ENCODE peak calls at places on chromosome 10, in five cellular contexts. M is neuronal stem cell, X is H9, J is H1, V is trophoblast cell. F is an unnamed sample.

GRCh38 chr10:115774721-115775120 is 498.3 kb downstream of the GFRA1 start:
- DNase-seq in J (no peak), X (no peak), V (no peak), M (no peak), F (no peak)

GRCh38 chr10:73771722-73772279 is 10.0 kb upstream of the CHCHD1 start:
- DNase-seq in J (no peak), V (no peak), X (peak; percentile 62), M (no peak), F (no peak)

GRCh38 chr10:77173615-77174461 is 463.8 kb downstream of the KCNMA1 start:
- DNase-seq in M (peak; percentile 84), X (peak; percentile 76), J (peak; percentile 72), V (peak; percentile 75), F (peak; percentile 86)

GRCh38 chr10:65903620-65904019 is 1022.2 kb upstream of the LRRTM3 start:
- DNase-seq in J (no peak), M (no peak), V (no peak), X (no peak), F (no peak)

GRCh38 chr10:121597504-121598241 is 571 bp downstream of the FGFR2 start:
- DNase-seq in M (peak; percentile 45), J (no peak), X (no peak), V (no peak), F (peak; percentile 21)

GRCh38 chr10:98676895-98677294 is 230.2 kb upstream of the HPS1 start:
- DNase-seq in V (no peak), X (no peak), J (no peak), M (no peak), F (peak; percentile 45)

GRCh38 chr10:34764347-34764991 is 50.6 kb downstream of the PARD3 start:
- DNase-seq in V (no peak), X (no peak), J (no peak), M (no peak), F (no peak)

GRCh38 chr10:126593968-126594701 is 76.4 kb downstream of the C10orf90 start:
- DNase-seq in X (no peak), M (no peak), V (no peak), J (no peak), F (no peak)

GRCh38 chr10:79018591-79019011 is 50.2 kb upstream of the ZMIZ1 start:
- DNase-seq in X (no peak), M (no peak), V (no peak), J (no peak), F (peak; percentile 57)

GRCh38 chr10:47370878-47371277 is 13.2 kb downstream of the ZNF488 start:
- DNase-seq in J (no peak), M (no peak), V (no peak), X (peak; percentile 8), F (no peak)

GRCh38 chr10:44395902-44396670 is 11.2 kb upstream of the CXCL12 start:
- DNase-seq in V (no peak), J (no peak), M (no peak), X (no peak), F (no peak)

GRCh38 chr10:132328738-132329137 is 3.3 kb upstream of the LRRC27 start:
- DNase-seq in M (no peak), X (no peak), J (no peak), V (no peak), F (no peak)

GRCh38 chr10:12909836-12910185 is 91.7 kb downstream of the CCDC3 start:
- DNase-seq in J (no peak), X (no peak), M (no peak), V (no peak), F (peak; percentile 37)

GRCh38 chr10:84510121-84510520 is 181.7 kb downstream of the CCSER2 start:
- DNase-seq in X (no peak), M (no peak), V (no peak), J (no peak), F (peak; percentile 37)

GRCh38 chr10:108203905-108204527 is 1039.5 kb upstream of the SORCS1 start:
- DNase-seq in V (no peak), M (no peak), J (no peak), X (peak; percentile 31), F (no peak)

GRCh38 chr10:97849491-97850402 is at the start of gene GOLGA7B:
- DNase-seq in X (peak; percentile 77), M (peak; percentile 82), V (peak; percentile 33), J (no peak), F (peak; percentile 24)

GRCh38 chr10:44978213-44978569 is 418 bp downstream of the DEPP1 start:
- DNase-seq in M (no peak), X (no peak), J (no peak), V (no peak), F (no peak)

GRCh38 chr10:4532467-4532866 is 293.5 kb upstream of the AKR1E2 start:
- DNase-seq in J (no peak), X (no peak), V (no peak), M (no peak), F (no peak)

GRCh38 chr10:124992462-124993344 is 50.8 kb downstream of the ZRANB1 start:
- DNase-seq in M (peak; percentile 36), V (peak; percentile 59), J (no peak), X (peak; percentile 60), F (peak; percentile 68)

GRCh38 chr10:3248526-3249255 is 76.1 kb upstream of the PITRM1 start:
- DNase-seq in X (no peak), V (peak; percentile 55), J (no peak), M (no peak), F (peak; percentile 96)

GRCh38 chr10:72834183-72834825 is 59.2 kb upstream of the OIT3 start:
- DNase-seq in V (peak; percentile 16), M (peak; percentile 29), J (peak; percentile 1), X (no peak), F (peak; percentile 76)

GRCh38 chr10:124465003-124465776 is 3.6 kb downstream of the LHPP start:
- DNase-seq in X (no peak), J (no peak), M (no peak), V (no peak), F (no peak)

GRCh38 chr10:48475943-48476278 is 129.0 kb downstream of the ARHGAP22 start:
- DNase-seq in X (no peak), M (no peak), J (no peak), V (no peak), F (no peak)

GRCh38 chr10:31580646-31581045 is 261.6 kb downstream of the ZEB1 start:
- DNase-seq in J (no peak), M (no peak), V (no peak), X (no peak), F (no peak)

GRCh38 chr10:99460070-99460469 is 29.6 kb upstream of the GOT1 start:
- DNase-seq in V (no peak), X (no peak), M (no peak), J (no peak), F (no peak)

GRCh38 chr10:122154733-122155366 is 116.2 kb upstream of the BTBD16 start:
- DNase-seq in X (peak; percentile 75), M (no peak), V (no peak), J (no peak), F (peak; percentile 32)

GRCh38 chr10:13614530-13615332 is 28.0 kb downstream of the PRPF18 start:
- DNase-seq in J (no peak), X (peak; percentile 37), V (peak; percentile 79), M (no peak), F (peak; percentile 88)

GRCh38 chr10:42951486-42952251 is 125.2 kb upstream of the RET start:
- DNase-seq in M (peak; percentile 51), J (no peak), X (peak; percentile 78), V (no peak), F (no peak)

GRCh38 chr10:48199580-48200377 is 74.7 kb downstream of the FRMPD2 start:
- DNase-seq in M (no peak), X (no peak), V (no peak), J (no peak), F (peak; percentile 70)

GRCh38 chr10:70560511-70560931 is 42.0 kb downstream of the PRF1 start:
- DNase-seq in M (no peak), J (no peak), V (no peak), X (no peak), F (no peak)

GRCh38 chr10:70558295-70558694 is 44.2 kb downstream of the PRF1 start:
- DNase-seq in V (no peak), J (no peak), X (no peak), M (no peak), F (no peak)

GRCh38 chr10:70561051-70561450 is 41.5 kb downstream of the PRF1 start:
- DNase-seq in V (no peak), J (no peak), M (no peak), X (no peak), F (no peak)

GRCh38 chr10:70558871-70559810 is 43.4 kb downstream of the PRF1 start:
- DNase-seq in V (no peak), M (no peak), X (peak; percentile 80), J (no peak), F (peak; percentile 38)

GRCh38 chr10:70559861-70560260 is 42.7 kb downstream of the PRF1 start:
- DNase-seq in J (no peak), X (no peak), M (no peak), V (no peak), F (no peak)
- H2BK12ac ChIP-seq in J (peak overlapping the region; percentile 33), X (no peak overlapping the region), M (no peak overlapping the region), V (no peak overlapping the region), F (no peak overlapping the region)

DNA sequence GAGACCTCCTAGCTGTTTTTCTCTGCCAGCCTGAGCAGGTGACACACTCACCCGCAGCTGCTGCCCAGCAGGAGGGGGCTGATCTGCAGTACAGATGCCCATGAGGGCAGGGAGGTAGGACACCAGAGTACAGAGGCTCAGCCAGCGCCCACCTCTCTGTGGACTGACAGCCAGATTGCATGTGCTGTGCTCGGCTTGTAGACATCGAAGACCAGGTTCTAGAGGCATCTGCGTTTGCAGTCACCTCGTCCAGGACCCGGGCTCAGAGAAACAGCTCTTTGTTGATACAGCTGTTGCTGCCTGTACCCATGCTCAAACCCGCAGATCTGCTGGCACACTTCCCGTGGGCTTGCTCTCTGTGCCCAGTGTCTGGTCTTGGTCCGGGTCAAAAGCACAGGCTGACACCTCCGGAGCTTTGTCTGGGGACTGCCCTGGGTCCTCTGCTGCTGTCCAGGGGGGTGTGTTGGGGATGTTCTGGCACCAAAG is 224.7 kb downstream of the GLRX3 start:
- DNase-seq in J (no peak), V (no peak), X (no peak), M (no peak), F (no peak)
- H3K9me3 ChIP-seq in J (no peaks in the 10 kb centered on the region), V (no peaks in the 10 kb centered on the region), X (no peaks in the 10 kb centered on the region), M (no peaks in the 10 kb centered on the region), F (no peaks in the 10 kb centered on the region)

GRCh38 chr10:38072552-38072951 is 21.6 kb upstream of the ZNF37A start:
- DNase-seq in V (no peak), X (no peak), M (no peak), J (no peak), F (no peak)
- H2BK12ac ChIP-seq in V (no peak overlapping the region), X (no peak overlapping the region), M (no peak overlapping the region), J (no peak overlapping the region), F (no peak overlapping the region)

GRCh38 chr10:131149111-131149510 is 162.4 kb downstream of the TCERG1L start:
- DNase-seq in J (no peak), V (no peak), X (no peak), M (no peak), F (no peak)

GRCh38 chr10:131148270-131148669 is 163.3 kb downstream of the TCERG1L start:
- DNase-seq in J (no peak), M (no peak), X (no peak), V (no peak), F (no peak)

GRCh38 chr10:131150126-131150525 is 161.4 kb downstream of the TCERG1L start:
- DNase-seq in M (no peak), J (no peak), X (no peak), V (no peak), F (no peak)

GRCh38 chr10:131147301-131147975 is 164.1 kb downstream of the TCERG1L start:
- DNase-seq in M (no peak), V (no peak), X (no peak), J (no peak), F (no peak)

GRCh38 chr10:131149586-131149985 is 161.9 kb downstream of the TCERG1L start:
- DNase-seq in J (no peak), V (no peak), X (no peak), M (no peak), F (no peak)
- H3K9me3 ChIP-seq in J (peaks cover 15% of the 10 kb centered on the region), V (peaks cover 4% of the 10 kb centered on the region), X (no peaks in the 10 kb centered on the region), M (no peaks in the 10 kb centered on the region), F (peaks cover 10% of the 10 kb centered on the region)

F was measured in mesenchymal stem cell.